ENCODE peak calls at places on chromosomes 2 and 18, in four cellular contexts. One of them, this sample, is unnamed.

GRCh38 chr2:8679827-8680731 is 1.8 kb upstream of the ID2 start:
- DNase-seq in transverse colon: peak; percentile 70
- DNase-seq in testis: peak; percentile 52
- DNase-seq in A549: peak; percentile 91
- DNase-seq in this sample: peak; percentile 56

GRCh38 chr2:130135692-130136541 is 6.9 kb upstream of the POTEF start:
- DNase-seq in A549: no peak
- DNase-seq in testis: no peak
- DNase-seq in transverse colon: no peak
- DNase-seq in this sample: no peak

GRCh38 chr18:45738660-45739059 is 14.7 kb downstream of the SLC14A1 start:
- DNase-seq in A549: no peak
- DNase-seq in testis: no peak
- DNase-seq in transverse colon: no peak
- DNase-seq in this sample: no peak

GRCh38 chr2:231605607-231606091 is 13.0 kb downstream of the TEX44 start:
- DNase-seq in testis: no peak
- DNase-seq in transverse colon: peak; percentile 17
- DNase-seq in A549: no peak
- DNase-seq in this sample: no peak

GRCh38 chr2:82120120-82120519 is 1815.6 kb upstream of the LRRTM1 start:
- DNase-seq in A549: no peak
- DNase-seq in testis: no peak
- DNase-seq in transverse colon: no peak
- DNase-seq in this sample: no peak

GRCh38 chr2:232668805-232669444 is 28.2 kb upstream of the GIGYF2 start:
- DNase-seq in A549: no peak
- DNase-seq in testis: peak; percentile 59
- DNase-seq in transverse colon: no peak
- DNase-seq in this sample: peak; percentile 47

GRCh38 chr2:241068942-241069810 is 32.9 kb downstream of the MTERF4 start:
- DNase-seq in transverse colon: no peak
- DNase-seq in testis: peak; percentile 6
- DNase-seq in A549: no peak
- DNase-seq in this sample: no peak

GRCh38 chr2:167258712-167259111 is 370.4 kb downstream of the XIRP2 start:
- DNase-seq in transverse colon: no peak
- DNase-seq in testis: no peak
- DNase-seq in A549: no peak
- DNase-seq in this sample: no peak

GRCh38 chr18:6747646-6748045 is 18.1 kb downstream of the ARHGAP28 start:
- DNase-seq in A549: no peak
- DNase-seq in testis: no peak
- DNase-seq in transverse colon: no peak
- DNase-seq in this sample: peak; percentile 97

GRCh38 chr18:6683112-6683876 is 46.2 kb upstream of the ARHGAP28 start:
- DNase-seq in A549: no peak
- DNase-seq in transverse colon: no peak
- DNase-seq in testis: peak; percentile 77
- DNase-seq in this sample: no peak

GRCh38 chr18:55142413-55142812 is 183.2 kb upstream of the CCDC68 start:
- DNase-seq in testis: no peak
- DNase-seq in A549: no peak
- DNase-seq in transverse colon: no peak
- DNase-seq in this sample: peak; percentile 67

GRCh38 chr2:227826019-227826521 is 12.4 kb downstream of the CCL20 start:
- DNase-seq in A549: no peak
- DNase-seq in transverse colon: peak; percentile 47
- DNase-seq in testis: no peak
- DNase-seq in this sample: no peak

GRCh38 chr2:173124441-173124840 is 48.8 kb downstream of the MAP3K20 start:
- DNase-seq in transverse colon: no peak
- DNase-seq in A549: no peak
- DNase-seq in testis: no peak
- DNase-seq in this sample: peak; percentile 36

GRCh38 chr2:47058061-47058931 is 96.8 kb downstream of the STPG4 start:
- DNase-seq in testis: peak; percentile 70
- DNase-seq in A549: no peak
- DNase-seq in transverse colon: peak; percentile 54
- DNase-seq in this sample: peak; percentile 85

GRCh38 chr2:217325810-217326209 is 465.9 kb upstream of the TNP1 start:
- DNase-seq in transverse colon: no peak
- DNase-seq in A549: no peak
- DNase-seq in testis: no peak
- DNase-seq in this sample: no peak

GRCh38 chr2:75012080-75012479 is 53.6 kb downstream of the POLE4 start:
- DNase-seq in transverse colon: no peak
- DNase-seq in A549: no peak
- DNase-seq in testis: no peak
- DNase-seq in this sample: no peak

GRCh38 chr18:67805261-67805660 is 288.7 kb upstream of the DSEL start:
- DNase-seq in A549: no peak
- DNase-seq in testis: no peak
- DNase-seq in transverse colon: no peak
- DNase-seq in this sample: no peak

GRCh38 chr18:65725421-65726050 is 25.3 kb upstream of the CDH7 start:
- DNase-seq in testis: peak; percentile 56
- DNase-seq in A549: no peak
- DNase-seq in transverse colon: peak; percentile 33
- DNase-seq in this sample: no peak

GRCh38 chr18:30971338-30971956 is 71.1 kb downstream of the DSC3 start:
- DNase-seq in A549: no peak
- DNase-seq in testis: no peak
- DNase-seq in transverse colon: no peak
- DNase-seq in this sample: peak; percentile 16

GRCh38 chr2:241850544-241851324 is 8.0 kb downstream of the PDCD1 start:
- DNase-seq in A549: no peak
- DNase-seq in transverse colon: no peak
- DNase-seq in testis: peak; percentile 10
- DNase-seq in this sample: no peak

GRCh38 chr2:65045651-65046050 is 10.6 kb upstream of the CEP68 start:
- DNase-seq in transverse colon: no peak
- DNase-seq in A549: no peak
- DNase-seq in testis: no peak
- DNase-seq in this sample: peak; percentile 71

GRCh38 chr2:235654115-235654514 is 160.3 kb downstream of the AGAP1 start:
- DNase-seq in A549: no peak
- DNase-seq in testis: no peak
- DNase-seq in transverse colon: no peak
- DNase-seq in this sample: peak; percentile 72

GRCh38 chr2:235594041-235594440 is 100.2 kb downstream of the AGAP1 start:
- DNase-seq in testis: no peak
- DNase-seq in A549: peak; percentile 35
- DNase-seq in transverse colon: no peak
- DNase-seq in this sample: no peak

GRCh38 chr2:130355578-130356431 is at the start of gene PTPN18:
- DNase-seq in transverse colon: peak; percentile 92
- DNase-seq in testis: peak; percentile 89
- DNase-seq in A549: peak; percentile 68
- DNase-seq in this sample: peak; percentile 92

GRCh38 chr2:85181093-85181685 is 48.0 kb downstream of the TCF7L1 start:
- DNase-seq in testis: no peak
- DNase-seq in A549: no peak
- DNase-seq in transverse colon: no peak
- DNase-seq in this sample: no peak

GRCh38 chr2:241808051-241808450 is 942 bp upstream of the NEU4 start:
- DNase-seq in testis: peak; percentile 60
- DNase-seq in transverse colon: peak; percentile 8
- DNase-seq in A549: no peak
- DNase-seq in this sample: no peak

GRCh38 chr2:133431289-133431688 is 137.0 kb downstream of the NCKAP5 start:
- DNase-seq in transverse colon: no peak
- DNase-seq in testis: no peak
- DNase-seq in A549: no peak
- DNase-seq in this sample: no peak

GRCh38 chr2:39188958-39189499 is 54.7 kb downstream of the CDKL4 start:
- DNase-seq in A549: no peak
- DNase-seq in transverse colon: no peak
- DNase-seq in testis: no peak
- DNase-seq in this sample: no peak

GRCh38 chr2:189485146-189485545 is 43.9 kb downstream of the WDR75 start:
- DNase-seq in transverse colon: no peak
- DNase-seq in A549: no peak
- DNase-seq in testis: no peak
- DNase-seq in this sample: no peak

GRCh38 chr2:6876299-6876698 is 1.3 kb upstream of the RSAD2 start:
- DNase-seq in testis: no peak
- DNase-seq in transverse colon: no peak
- DNase-seq in A549: no peak
- DNase-seq in this sample: no peak

GRCh38 chr18:47930844-47931706 is 616 bp upstream of the SMAD2 start:
- DNase-seq in transverse colon: peak; percentile 98
- DNase-seq in A549: peak; percentile 68
- DNase-seq in testis: peak; percentile 98
- DNase-seq in this sample: peak; percentile 96

GRCh38 chr18:47932603-47933002 is 2.1 kb upstream of the SMAD2 start:
- DNase-seq in testis: peak; percentile 26
- DNase-seq in transverse colon: no peak
- DNase-seq in A549: no peak
- DNase-seq in this sample: no peak

GRCh38 chr18:47932170-47932569 is 1.7 kb upstream of the SMAD2 start:
- DNase-seq in transverse colon: no peak
- DNase-seq in A549: no peak
- DNase-seq in testis: no peak
- DNase-seq in this sample: no peak

GRCh38 chr18:47930086-47930843 is at the start of gene SMAD2:
- DNase-seq in A549: peak; percentile 15
- DNase-seq in transverse colon: peak; percentile 88
- DNase-seq in testis: peak; percentile 87
- DNase-seq in this sample: peak; percentile 89

DNA sequence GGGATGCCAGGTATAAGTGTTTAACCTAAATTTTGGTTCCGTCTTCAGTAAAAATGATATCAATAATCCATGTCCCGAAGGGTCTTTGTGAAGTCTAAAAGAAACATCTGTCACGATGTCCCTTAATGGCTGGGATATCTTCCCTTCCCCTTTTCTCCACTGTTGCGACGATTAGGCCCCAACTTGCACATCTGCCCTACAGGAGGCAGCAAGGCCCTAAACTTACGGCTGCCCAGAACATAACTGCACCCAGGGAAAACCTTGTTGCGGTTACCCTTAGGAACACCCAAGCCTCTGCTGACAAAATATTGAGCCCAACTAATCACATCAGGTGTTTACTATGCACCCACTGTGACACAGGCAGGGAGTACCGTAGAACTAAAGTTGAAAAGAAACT is 1.2 kb upstream of the SMAD2 start:
- DNase-seq in testis: no peak
- DNase-seq in transverse colon: peak; percentile 33
- DNase-seq in A549: no peak
- DNase-seq in this sample: peak; percentile 61
- TF ChIP-seq CTCF in testis: no peak
- TF ChIP-seq CTCF in transverse colon: no peak
- TF ChIP-seq CTCF in A549: peak; percentile 14
- TF ChIP-seq CTCF in this sample: peak; percentile 2

GRCh38 chr2:16625759-16626158 is 39.9 kb downstream of the CYRIA start:
- DNase-seq in transverse colon: no peak
- DNase-seq in A549: no peak
- DNase-seq in testis: no peak
- DNase-seq in this sample: no peak
- H3K4me3 ChIP-seq in transverse colon: no peak overlapping the region
- H3K4me3 ChIP-seq in A549: no peak overlapping the region
- H3K4me3 ChIP-seq in testis: no peak overlapping the region
- H3K4me3 ChIP-seq in this sample: no peak overlapping the region

DNA sequence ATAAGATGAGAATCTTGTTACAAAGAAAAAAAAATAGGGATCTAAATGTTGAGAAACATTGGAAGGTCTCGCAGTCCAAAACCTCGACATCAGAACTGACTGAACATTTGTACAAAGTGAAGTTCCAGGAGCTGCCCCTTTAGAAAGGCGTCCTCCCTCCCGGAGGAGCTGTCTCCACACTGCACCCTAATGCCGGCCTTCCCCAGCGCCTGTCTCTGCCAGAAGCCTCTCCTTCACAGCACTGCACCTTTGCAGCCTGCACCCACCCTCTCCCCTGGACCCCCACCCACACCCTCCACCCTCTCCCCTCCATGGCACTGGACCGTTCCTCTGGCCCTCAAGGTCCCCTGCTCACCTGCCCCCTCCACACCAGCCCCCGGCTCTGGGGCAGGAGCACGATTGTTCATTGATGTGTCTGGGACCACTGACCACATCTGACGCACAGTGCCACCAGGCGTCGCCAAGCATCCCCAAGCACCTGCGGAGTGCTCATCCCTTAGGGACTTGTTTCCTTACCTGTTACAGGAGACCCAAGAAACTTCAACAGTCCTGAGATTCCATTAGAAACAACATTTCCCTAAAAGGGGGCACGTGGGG is 90.3 kb upstream of the SNTG2 start:
- DNase-seq in A549: no peak
- DNase-seq in transverse colon: no peak
- DNase-seq in testis: no peak
- DNase-seq in this sample: no peak
- TF ChIP-seq CTCF in A549: no peak
- TF ChIP-seq CTCF in transverse colon: no peak
- TF ChIP-seq CTCF in testis: no peak
- TF ChIP-seq CTCF in this sample: no peak

GRCh38 chr18:74457043-74457742 is at the start of gene DIPK1C:
- DNase-seq in A549: no peak
- DNase-seq in transverse colon: no peak
- DNase-seq in testis: peak; percentile 33
- DNase-seq in this sample: no peak
- H3K4me3 ChIP-seq in A549: peak within 1 kb of the TSS; percentile 37
- H3K4me3 ChIP-seq in transverse colon: no peak within 1 kb of the TSS
- H3K4me3 ChIP-seq in testis: peak within 1 kb of the TSS; percentile 39
- H3K4me3 ChIP-seq in this sample: no peak within 1 kb of the TSS

This sample was measured in foreskin fibroblast.